ENCODE peak calls at places on chromosomes 4 and X, in nine cellular contexts. H is body of pancreas, Q is WTC11, P is left lung, T is RWPE1, B is sigmoid colon, E is esophagus squamous epithelium, L is brain microvascular endothelial cell, X is A549. N is an unnamed sample.
A peak's percentile ranks its signal among the peaks of the same experiment; 100 is the strongest.

GRCh38 chrX:24838624-24839023 is 144.9 kb downstream of the POLA1 start:
- DNase-seq in H (peak; percentile 6), Q (no peak), P (no peak), T (peak; percentile 1), B (no peak), E (no peak), L (peak; percentile 39), X (peak; percentile 31), N (no peak)

GRCh38 chrX:10512258-10512657 is 108.1 kb downstream of the MID1 start:
- DNase-seq in H (no peak), Q (no peak), P (no peak), T (no peak), B (no peak), E (no peak), L (peak; percentile 38), X (no peak), N (no peak)

GRCh38 chr4:4426511-4427477 is 39.9 kb downstream of the NSG1 start:
- DNase-seq in H (no peak), Q (peak; percentile 68), P (no peak), T (no peak), B (peak; percentile 51), E (no peak), L (no peak), X (no peak), N (peak; percentile 66)

GRCh38 chr4:15031993-15032660 is 29.8 kb downstream of the CPEB2 start:
- DNase-seq in H (no peak), Q (no peak), P (no peak), T (no peak), B (no peak), E (no peak), L (no peak), X (no peak), N (no peak)

GRCh38 chr4:151784676-151785075 is 23.9 kb upstream of the GATB start:
- DNase-seq in H (no peak), Q (no peak), P (no peak), T (no peak), B (no peak), E (no peak), L (no peak), X (no peak), N (no peak)

GRCh38 chrX:66408507-66408906 is 230.4 kb downstream of the EDA2R start:
- DNase-seq in H (no peak), Q (no peak), P (no peak), T (no peak), B (no peak), E (no peak), L (no peak), X (peak; percentile 4), N (no peak)

GRCh38 chr4:74772783-74773182 is 21.5 kb downstream of the BTC start:
- DNase-seq in H (no peak), Q (peak; percentile 22), P (no peak), T (no peak), B (no peak), E (no peak), L (no peak), X (no peak), N (no peak)

GRCh38 chr4:35151816-35152572 is 1092.3 kb downstream of the ARAP2 start:
- DNase-seq in H (peak; percentile 13), Q (peak; percentile 76), P (no peak), T (peak; percentile 4), B (no peak), E (no peak), L (no peak), X (peak; percentile 29), N (no peak)

GRCh38 chr4:118224239-118224829 is 128.5 kb downstream of the PRSS12 start:
- DNase-seq in H (no peak), Q (no peak), P (no peak), T (peak; percentile 15), B (no peak), E (no peak), L (peak; percentile 14), X (peak; percentile 52), N (no peak)

GRCh38 chr4:5708829-5709680 is 696 bp upstream of the EVC2 start:
- DNase-seq in H (no peak), Q (no peak), P (no peak), T (no peak), B (peak; percentile 82), E (no peak), L (no peak), X (no peak), N (no peak)

GRCh38 chr4:15778191-15778741 is at the start of gene CD38:
- DNase-seq in H (peak; percentile 6), Q (peak; percentile 35), P (peak; percentile 47), T (no peak), B (peak; percentile 69), E (no peak), L (peak; percentile 8), X (peak; percentile 29), N (no peak)

DNA sequence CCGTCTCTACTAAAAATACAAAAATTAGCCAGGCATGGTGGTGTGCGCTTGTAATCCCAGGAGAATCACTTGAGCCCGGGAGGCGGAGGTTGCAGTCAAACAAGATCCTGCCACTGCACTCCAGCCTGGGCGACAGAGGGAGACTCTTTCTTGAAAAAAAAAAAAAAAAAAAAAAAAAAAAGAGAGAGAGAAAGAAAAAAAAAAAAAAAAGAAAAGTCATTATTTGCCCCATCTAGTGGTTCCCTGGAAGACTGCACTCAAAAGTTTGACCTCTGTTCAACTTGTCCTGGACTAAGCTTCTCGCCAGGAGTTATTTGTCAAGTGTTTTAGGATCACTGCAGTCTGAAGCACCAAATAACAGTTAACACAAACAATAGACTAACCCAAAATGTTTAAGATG is 45.3 kb upstream of the KCTD8 start:
- DNase-seq in H (no peak), Q (no peak), P (no peak), T (peak; percentile 37), B (no peak), E (no peak), L (peak; percentile 0), X (peak; percentile 17), N (no peak)
- TF ChIP-seq CTCF in H (peak; percentile 30), Q (no peak), P (peak; percentile 9), T (peak; percentile 31), B (no peak), E (no peak), L (peak; percentile 56), X (no peak), N (peak; percentile 70)

DNA sequence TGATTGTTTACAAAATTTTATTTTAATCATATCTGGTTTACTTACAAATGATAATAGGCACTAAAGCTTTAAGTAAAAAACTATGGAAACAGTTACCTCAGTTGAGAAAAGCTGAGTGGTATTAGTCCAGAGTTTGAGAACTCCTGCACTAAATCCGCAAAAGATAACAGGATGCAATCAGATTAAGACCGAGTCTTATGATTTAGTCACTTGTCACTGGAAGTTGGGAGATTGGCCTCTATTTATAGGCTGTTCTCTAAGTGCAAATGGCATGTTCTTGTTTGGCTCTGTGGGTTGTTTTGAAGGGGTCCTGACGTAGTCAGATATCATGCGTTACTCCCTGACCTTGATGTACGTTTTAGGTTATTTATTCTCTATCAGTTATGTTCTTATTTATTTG is 6.3 kb downstream of the GPAT3 start:
- DNase-seq in H (no peak), Q (no peak), P (no peak), T (no peak), B (no peak), E (no peak), L (no peak), X (no peak), N (no peak)
- TF ChIP-seq CTCF in H (no peak), Q (no peak), P (no peak), T (no peak), B (no peak), E (no peak), L (no peak), X (no peak), N (no peak)

DNA sequence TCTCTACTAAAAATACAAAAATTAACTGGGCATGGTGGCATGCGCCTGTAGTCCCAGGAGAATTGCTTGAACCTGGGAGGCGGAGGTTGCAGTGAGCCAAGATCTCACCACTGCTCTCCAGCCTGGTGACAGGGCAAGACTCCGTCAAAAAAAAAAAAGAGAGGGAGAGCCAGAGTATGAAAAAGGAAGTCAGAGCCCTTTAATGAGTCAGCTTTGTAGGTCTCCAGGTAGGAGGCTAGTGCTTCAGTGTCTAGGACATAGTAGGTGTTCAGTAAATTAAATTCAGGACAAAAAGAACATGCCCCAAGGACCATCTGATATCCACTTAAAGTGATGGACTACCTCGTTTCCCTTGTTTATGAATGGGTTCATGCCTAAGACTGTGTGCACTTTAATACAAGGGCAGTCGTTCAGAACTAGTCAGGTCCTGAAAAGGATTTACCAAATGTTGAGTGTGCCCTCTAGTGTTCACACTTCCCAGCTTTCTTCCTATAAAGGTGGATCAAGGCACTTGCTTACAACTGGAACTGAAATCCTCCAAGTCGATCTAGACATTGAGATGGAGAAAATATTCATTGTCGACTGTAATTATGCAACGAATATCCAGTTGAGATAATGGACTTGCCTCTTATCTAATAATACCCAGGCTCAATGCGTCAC is 29.0 kb downstream of the F9 start:
- DNase-seq in H (peak; percentile 71), Q (peak; percentile 14), P (no peak), T (peak; percentile 4), B (no peak), E (no peak), L (peak; percentile 16), X (peak; percentile 68), N (no peak)
- TF ChIP-seq CTCF in H (peak; percentile 38), Q (no peak), P (peak; percentile 52), T (peak; percentile 18), B (no peak), E (peak; percentile 40), L (peak; percentile 51), X (peak; percentile 47), N (peak; percentile 84)

GRCh38 chr4:3257125-3257690 is 8.2 kb downstream of the MSANTD1 start:
- DNase-seq in H (no peak), Q (no peak), P (peak; percentile 37), T (peak; percentile 65), B (no peak), E (no peak), L (no peak), X (no peak), N (peak; percentile 54)
- TF ChIP-seq CTCF in H (no peak), Q (no peak), P (no peak), T (no peak), B (no peak), E (no peak), L (no peak), X (no peak), N (no peak)

GRCh38 chr4:184145596-184145995 is 72.1 kb downstream of the ENPP6 start:
- DNase-seq in H (no peak), Q (no peak), P (no peak), T (no peak), B (no peak), E (no peak), L (no peak), X (no peak), N (no peak)

GRCh38 chr4:184146951-184147350 is 70.7 kb downstream of the ENPP6 start:
- DNase-seq in H (no peak), Q (no peak), P (no peak), T (no peak), B (no peak), E (no peak), L (no peak), X (no peak), N (no peak)

GRCh38 chr4:184142121-184143000 is 75.3 kb downstream of the ENPP6 start:
- DNase-seq in H (no peak), Q (no peak), P (no peak), T (no peak), B (no peak), E (no peak), L (no peak), X (no peak), N (no peak)

GRCh38 chr4:184147858-184148799 is 69.5 kb downstream of the ENPP6 start:
- DNase-seq in H (no peak), Q (no peak), P (no peak), T (no peak), B (no peak), E (no peak), L (no peak), X (no peak), N (no peak)

GRCh38 chr4:184143770-184144564 is 73.7 kb downstream of the ENPP6 start:
- DNase-seq in H (no peak), Q (peak; percentile 68), P (no peak), T (no peak), B (no peak), E (no peak), L (no peak), X (no peak), N (no peak)
- TF ChIP-seq CTCF in H (no peak), Q (peak; percentile 42), P (no peak), T (no peak), B (no peak), E (no peak), L (no peak), X (no peak), N (no peak)